ENCODE peak calls at places on chromosomes 11 and 22, in six cellular contexts. S is transverse colon, K is BJ, N is GM10248, M is left ventricle myocardium inferior, B is mesothelial cell of epicardium. E is an unnamed sample.

GRCh38 chr11:121829159-121829643 is 286.8 kb downstream of the BLID start:
- DNase-seq in S (no peak), B (no peak), M (no peak), K (peak), N (no peak), E (no peak)

GRCh38 chr11:95593101-95593500 is 196.5 kb downstream of the FAM76B start:
- DNase-seq in N (no peak), K (no peak), S (no peak), M (no peak), B (no peak), E (no peak)

GRCh38 chr22:23036684-23037428 is 33.5 kb upstream of the GNAZ start:
- DNase-seq in K (peak), B (no peak), S (no peak), N (no peak), M (no peak), E (no peak)

GRCh38 chr11:57764972-57765371 is 3.4 kb downstream of the CTNND1 start:
- DNase-seq in S (no peak), M (no peak), K (no peak), N (no peak), B (no peak), E (no peak)

GRCh38 chr11:117265745-117266144 is 25.4 kb upstream of the BACE1-AS start:
- DNase-seq in M (no peak), K (no peak), S (no peak), B (no peak), N (no peak), E (no peak)

GRCh38 chr11:60343094-60343704 is 16.1 kb downstream of the MS4A6E start:
- DNase-seq in B (no peak), S (no peak), M (no peak), N (no peak), K (no peak), E (peak)

GRCh38 chr22:26671317-26672059 is 14.1 kb downstream of the MIAT start:
- DNase-seq in K (no peak), S (peak), M (no peak), N (peak), B (no peak), E (peak)

GRCh38 chr11:110130642-110131238 is 37.5 kb downstream of the ZC3H12C start:
- DNase-seq in K (no peak), S (peak), B (no peak), M (no peak), N (no peak), E (no peak)

GRCh38 chr11:72599325-72600117 is 74.7 kb downstream of the PDE2A start:
- DNase-seq in N (no peak), S (no peak), B (no peak), K (no peak), M (no peak), E (no peak)

GRCh38 chr11:108967571-108967970 is 302.7 kb downstream of the DDX10 start:
- DNase-seq in M (peak), K (no peak), B (no peak), S (no peak), N (no peak), E (no peak)

GRCh38 chr11:13210424-13210823 is 67.2 kb upstream of the BMAL1 start:
- DNase-seq in M (peak), K (peak), N (no peak), B (no peak), S (peak), E (peak)

GRCh38 chr11:9203715-9204311 is 61.3 kb downstream of the DENND5A start:
- DNase-seq in N (no peak), K (no peak), S (no peak), M (no peak), B (no peak), E (no peak)

GRCh38 chr11:69007978-69008381 is 5.1 kb downstream of the MRGPRF start:
- DNase-seq in N (no peak), B (no peak), M (no peak), S (no peak), K (no peak), E (no peak)

GRCh38 chr22:19387575-19387974 is 44.0 kb downstream of the HIRA start:
- DNase-seq in M (no peak), B (no peak), S (no peak), N (no peak), K (no peak), E (no peak)

GRCh38 chr11:114821626-114822025 is 143.3 kb downstream of the NXPE2 start:
- DNase-seq in M (no peak), K (no peak), S (no peak), N (no peak), B (no peak), E (no peak)

GRCh38 chr11:125903753-125904659 is at the start of gene DDX25:
- DNase-seq in N (no peak), K (no peak), M (no peak), B (no peak), S (no peak), E (no peak)

GRCh38 chr11:17972987-17973386 is 39.9 kb downstream of the SERGEF start:
- DNase-seq in S (peak), M (peak), B (no peak), K (peak), N (no peak), E (peak)
- TF ChIP-seq CTCF in S (peak), M (peak), B (peak), K (peak), N (peak), E (no peak)

GRCh38 chr11:24437123-24437522 is 59.7 kb upstream of the LUZP2 start:
- DNase-seq in N (no peak), B (no peak), M (no peak), S (no peak), K (no peak), E (no peak)
- TF ChIP-seq CTCF in N (no peak), B (no peak), M (no peak), S (no peak), K (no peak), E (no peak)

DNA sequence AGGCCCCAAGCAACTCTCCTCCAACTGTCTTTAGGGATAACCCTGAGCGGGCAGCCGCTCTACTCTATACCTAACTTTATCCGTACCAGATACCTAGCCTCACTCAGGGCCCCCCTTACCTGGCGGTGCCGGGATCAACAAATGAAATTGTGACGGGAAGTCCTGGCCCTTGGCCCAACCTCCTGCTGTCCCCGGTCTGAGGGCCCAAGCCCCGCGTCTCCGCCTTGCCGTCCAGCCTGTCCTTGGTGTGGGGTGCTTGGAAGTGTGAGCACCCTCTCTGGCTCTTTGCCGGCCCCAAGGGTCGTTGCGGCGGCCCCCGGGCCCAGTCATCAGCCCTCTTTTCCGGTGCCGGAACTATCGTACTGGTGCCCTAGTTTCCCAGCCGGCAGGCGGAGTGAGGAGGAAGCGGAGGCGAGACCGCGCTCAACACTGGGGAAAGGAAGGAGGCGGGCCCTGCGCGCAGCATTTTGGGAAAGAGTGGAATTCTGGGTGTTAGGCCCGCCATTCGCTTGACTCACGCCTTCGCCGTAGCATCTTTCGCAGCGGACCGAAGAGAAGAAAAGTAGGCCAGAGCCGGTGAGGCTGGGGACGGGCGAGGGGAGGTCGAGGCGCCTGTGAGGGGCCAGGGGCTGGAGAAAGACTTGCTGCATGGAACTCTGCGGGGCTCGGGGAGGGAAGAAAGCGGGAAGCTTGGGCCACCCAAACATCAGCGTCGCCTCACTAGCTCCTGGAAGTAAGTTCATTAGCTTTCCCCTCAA is at the start of gene SNRPD3:
- DNase-seq in S (peak), B (peak), N (peak), K (peak), M (peak), E (peak)
- TF ChIP-seq CTCF in S (peak), B (no peak), N (no peak), K (peak), M (peak), E (no peak)

DNA sequence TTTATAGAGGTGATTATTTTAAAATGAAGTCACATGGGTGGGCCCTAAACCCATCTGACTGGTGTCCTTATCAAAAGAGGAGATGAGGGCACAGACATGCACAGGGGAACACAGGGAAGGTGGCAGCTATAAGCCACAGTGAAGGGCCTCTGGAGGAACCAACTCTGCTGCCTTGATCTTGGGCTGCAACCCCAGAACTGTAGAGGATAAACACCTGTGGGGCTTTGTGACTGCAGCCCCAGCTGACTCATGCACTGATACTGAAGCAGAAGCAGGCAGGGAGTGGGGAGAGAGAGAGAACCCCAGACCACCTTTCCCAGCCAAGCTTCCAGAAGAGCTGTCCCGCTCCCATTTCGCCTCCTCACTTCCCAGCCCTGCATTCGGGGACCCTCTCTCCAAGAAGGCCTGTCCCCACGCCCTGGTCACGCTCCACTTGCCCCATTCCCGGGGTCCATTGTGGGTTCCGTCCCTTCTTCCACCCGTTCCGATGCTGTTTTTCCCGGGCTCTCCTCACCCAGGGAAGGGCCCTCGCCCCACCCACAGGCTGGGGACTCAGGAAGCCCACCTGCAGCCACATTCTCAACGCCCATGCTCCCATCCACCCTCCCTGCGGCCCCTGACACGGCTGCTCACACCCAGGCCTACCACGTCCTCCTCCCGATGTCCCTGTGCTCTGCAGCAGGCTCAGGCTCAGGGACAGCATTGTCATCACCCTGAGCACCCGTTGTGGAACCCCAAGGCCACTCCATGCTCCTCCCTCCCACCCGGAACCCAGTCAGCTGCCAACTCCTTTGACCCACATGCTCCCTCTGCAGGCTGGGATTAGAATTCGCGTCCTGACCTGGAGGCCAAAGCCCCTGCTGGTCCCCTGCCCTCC is 90.8 kb upstream of the SHANK2 start:
- DNase-seq in M (no peak), S (peak), N (peak), K (no peak), B (no peak), E (peak)
- TF ChIP-seq CTCF in M (peak), S (peak), N (peak), K (peak), B (peak), E (peak)

DNA sequence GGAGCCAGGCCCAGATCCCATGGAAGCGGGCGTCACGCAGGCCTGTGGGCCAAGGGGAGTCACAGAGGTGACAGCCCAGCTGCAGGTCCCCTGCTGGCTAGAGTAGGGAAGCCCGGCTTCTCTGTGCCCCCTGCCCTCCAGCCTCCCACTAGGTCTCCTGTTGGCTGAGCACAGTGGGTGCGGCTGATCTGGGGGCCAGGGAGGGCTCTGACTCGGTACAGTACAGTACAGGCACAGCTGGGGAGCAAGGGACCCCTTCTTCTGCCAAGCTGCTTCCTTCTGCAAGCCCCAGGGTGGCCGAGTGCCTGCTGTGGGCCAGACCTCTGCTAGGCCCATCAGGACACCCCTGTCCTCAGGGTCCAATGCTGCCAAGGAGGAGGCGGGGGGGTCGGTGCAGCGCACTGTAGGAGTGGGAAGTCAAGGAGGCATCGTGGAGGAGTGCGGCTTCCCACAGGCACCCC is 10.1 kb downstream of the SUSD2 start:
- DNase-seq in K (no peak), B (no peak), N (no peak), S (no peak), M (no peak), E (no peak)
- TF ChIP-seq CTCF in K (no peak), B (no peak), N (no peak), S (no peak), M (no peak), E (peak)

E was measured in Calu3.